ENCODE peak calls at places on chromosomes 7 and 10, in nine cellular contexts. Q is NCI-H1048; V is astrocyte of the spinal cord; G is activated T-cell treated with anti-CD3 and anti-CD28 coated beads for 1 hour; P is neural progenitor cell; E is non-pigmented ciliary epithelial cell; A is T-helper 9 cell; F is astrocyte of the hippocampus; J is stimulated activated CD8-positive, alpha-beta memory T cell treated with anti-CD3 and anti-CD28 coated beads, Interleukin-12 subunit alpha, Interleukin-12 subunit beta, amount 100 ng/mL, for 4 hours. X is an unnamed sample.

GRCh38 chr7:104982308-104982755 is 31.7 kb upstream of the KMT2E start:
- DNase-seq in Q (no peak), V (no peak), G (no peak), P (no peak), E (no peak), A (no peak), F (no peak), J (no peak), X (no peak)

GRCh38 chr7:121774563-121774962 is 98.4 kb upstream of the PTPRZ1 start:
- DNase-seq in Q (no peak), V (no peak), G (no peak), P (no peak), E (no peak), A (no peak), F (no peak), J (no peak), X (no peak)

GRCh38 chr7:154916381-154917213 is 86.3 kb downstream of the PAXIP1 start:
- DNase-seq in Q (no peak), V (no peak), G (no peak), P (no peak), E (no peak), A (no peak), F (no peak), J (no peak), X (no peak)

GRCh38 chr10:59907918-59908807 is 1.8 kb upstream of the CCDC6 start:
- DNase-seq in Q (no peak), V (peak; percentile 96), G (peak; percentile 17), P (peak; percentile 77), E (peak; percentile 82), A (no peak), F (peak; percentile 93), J (no peak), X (no peak)

GRCh38 chr7:3300651-3301471 is at the start of gene SDK1:
- DNase-seq in Q (peak; percentile 79), V (peak; percentile 94), G (peak; percentile 90), P (peak; percentile 97), E (peak; percentile 27), A (peak; percentile 86), F (peak; percentile 98), J (peak; percentile 89), X (peak; percentile 92)

GRCh38 chr10:30002438-30003266 is 56.7 kb downstream of the JCAD start:
- DNase-seq in Q (peak; percentile 53), V (peak; percentile 80), G (peak; percentile 44), P (peak; percentile 89), E (peak; percentile 37), A (peak; percentile 32), F (peak; percentile 89), J (peak; percentile 32), X (peak; percentile 82)

GRCh38 chr10:36578306-36578705 is 547.1 kb upstream of the ANKRD30A start:
- DNase-seq in Q (no peak), V (peak; percentile 74), G (no peak), P (no peak), E (no peak), A (no peak), F (no peak), J (no peak), X (no peak)

GRCh38 chr7:5454485-5454884 is 30.9 kb upstream of the TNRC18 start:
- DNase-seq in Q (no peak), V (no peak), G (no peak), P (no peak), E (no peak), A (no peak), F (no peak), J (no peak), X (no peak)

GRCh38 chr10:121819049-121819448 is 108.8 kb downstream of the ATE1 start:
- DNase-seq in Q (no peak), V (no peak), G (no peak), P (no peak), E (no peak), A (no peak), F (no peak), J (no peak), X (no peak)

GRCh38 chr7:136666110-136666509 is 202.3 kb upstream of the CHRM2 start:
- DNase-seq in Q (no peak), V (no peak), G (no peak), P (no peak), E (no peak), A (no peak), F (no peak), J (no peak), X (peak; percentile 8)

GRCh38 chr7:2955177-2955768 is 88.4 kb downstream of the CARD11 start:
- DNase-seq in Q (no peak), V (no peak), G (no peak), P (no peak), E (no peak), A (no peak), F (no peak), J (no peak), X (no peak)

GRCh38 chr7:86600506-86601290 is 43.0 kb upstream of the GRM3 start:
- DNase-seq in Q (no peak), V (no peak), G (no peak), P (peak; percentile 39), E (no peak), A (no peak), F (peak; percentile 0), J (no peak), X (peak; percentile 3)

GRCh38 chr10:79103585-79103984 is 34.8 kb downstream of the ZMIZ1 start:
- DNase-seq in Q (no peak), V (no peak), G (no peak), P (no peak), E (no peak), A (no peak), F (no peak), J (no peak), X (no peak)

GRCh38 chr7:104040666-104041065 is 51.2 kb upstream of the RELN start:
- DNase-seq in Q (no peak), V (no peak), G (no peak), P (no peak), E (no peak), A (no peak), F (no peak), J (no peak), X (no peak)

GRCh38 chr10:119370046-119370770 is 162.8 kb downstream of the GRK5 start:
- DNase-seq in Q (no peak), V (peak; percentile 70), G (no peak), P (no peak), E (peak; percentile 28), A (no peak), F (peak; percentile 48), J (no peak), X (no peak)

GRCh38 chr10:28663576-28664368 is 13.5 kb upstream of the BAMBI start:
- DNase-seq in Q (peak; percentile 74), V (peak; percentile 87), G (peak; percentile 44), P (peak; percentile 91), E (peak; percentile 72), A (peak; percentile 49), F (peak; percentile 94), J (peak; percentile 20), X (peak; percentile 77)

GRCh38 chr10:85791846-85792532 is 574.6 kb downstream of the GRID1 start:
- DNase-seq in Q (no peak), V (peak; percentile 1), G (no peak), P (peak; percentile 30), E (no peak), A (no peak), F (peak; percentile 5), J (no peak), X (no peak)

GRCh38 chr7:103990991-103991390 is 1.5 kb upstream of the RELN start:
- DNase-seq in Q (no peak), V (no peak), G (no peak), P (no peak), E (no peak), A (no peak), F (no peak), J (no peak), X (peak; percentile 39)

X was measured in BE2C.